ENCODE peak calls at places on chromosomes 5 and 9, in seven cellular contexts. N, E, H, Q, D, U and O are unnamed samples.

GRCh38 chr5:76691470-76692273 is 24.3 kb upstream of the F2R start:
- DNase-seq in N (no peak), E (no peak), H (peak; percentile 74), Q (peak; percentile 57), D (peak; percentile 76), U (no peak), O (no peak)

GRCh38 chr9:104118916-104119315 is 24.8 kb downstream of the SMC2 start:
- DNase-seq in N (no peak), E (no peak), H (no peak), Q (no peak), D (no peak), U (no peak), O (no peak)

GRCh38 chr5:23012842-23013241 is 159.7 kb upstream of the CDH12 start:
- DNase-seq in N (peak; percentile 11), E (peak; percentile 3), H (no peak), Q (no peak), D (no peak), U (no peak), O (no peak)

GRCh38 chr5:69042500-69042899 is 51.3 kb upstream of the SLC30A5 start:
- DNase-seq in N (no peak), E (peak; percentile 2), H (no peak), Q (no peak), D (no peak), U (no peak), O (no peak)

GRCh38 chr5:177416334-177416733 is 7.0 kb upstream of the F12 start:
- DNase-seq in N (no peak), E (no peak), H (no peak), Q (peak; percentile 72), D (no peak), U (no peak), O (peak; percentile 53)

GRCh38 chr9:69145148-69145547 is 28.9 kb upstream of the TJP2 start:
- DNase-seq in N (no peak), E (no peak), H (no peak), Q (no peak), D (no peak), U (no peak), O (no peak)

GRCh38 chr9:135501261-135502167 is 1.0 kb downstream of the MRPS2 start:
- DNase-seq in N (no peak), E (peak; percentile 62), H (no peak), Q (no peak), D (peak; percentile 50), U (no peak), O (peak; percentile 30)

GRCh38 chr5:123964916-123965315 is 452.9 kb downstream of the CSNK1G3 start:
- DNase-seq in N (no peak), E (no peak), H (no peak), Q (no peak), D (no peak), U (no peak), O (no peak)

GRCh38 chr9:136539427-136540412 is 6.1 kb downstream of the NOTCH1 start:
- DNase-seq in N (peak; percentile 77), E (no peak), H (peak; percentile 87), Q (peak; percentile 72), D (peak; percentile 73), U (peak; percentile 88), O (peak; percentile 92)

GRCh38 chr5:38497946-38498345 is 58.5 kb downstream of the LIFR start:
- DNase-seq in N (no peak), E (peak; percentile 10), H (peak; percentile 29), Q (peak; percentile 40), D (peak; percentile 39), U (no peak), O (no peak)

GRCh38 chr9:21455320-21455719 is 15.1 kb downstream of the IFNA1 start:
- DNase-seq in N (peak; percentile 21), E (no peak), H (peak; percentile 61), Q (peak; percentile 63), D (peak; percentile 30), U (no peak), O (peak; percentile 40)

GRCh38 chr9:136779808-136780207 is 11.3 kb upstream of the TMEM141 start:
- DNase-seq in N (no peak), E (no peak), H (peak; percentile 28), Q (no peak), D (no peak), U (no peak), O (no peak)